ENCODE peak calls at places on chromosomes 5 and 9, in eight cellular contexts. G is NCI-H2029; P is HFF-Myc; X is activated CD4-positive, alpha-beta T cell treated with anti-CD3 and anti-CD28 coated beads, Interleukin-2, amount 50 U/mL, for 1 hour; E is CD8-positive, alpha-beta memory T cell; A is cardiac muscle cell; H is activated effector memory CD4-positive, alpha-beta T cell treated with Interleukin-2 at 50 U/mL for 16 hours; D is CD4-positive, alpha-beta memory T cell. W is an unnamed sample.

GRCh38 chr5:124748687-124749594 is 2.5 kb upstream of the ZNF608 start:
- DNase-seq in G (peak), P (peak), X (no peak), E (no peak), A (peak), H (no peak), D (no peak), W (no peak)

GRCh38 chr9:2691626-2692025 is 25.7 kb upstream of the KCNV2 start:
- DNase-seq in G (no peak), P (no peak), X (no peak), E (no peak), A (no peak), H (no peak), D (no peak), W (no peak)

GRCh38 chr5:126947146-126948010 is 83.0 kb downstream of the MARCHF3 start:
- DNase-seq in G (no peak), P (no peak), X (no peak), E (no peak), A (no peak), H (no peak), D (no peak), W (no peak)

GRCh38 chr9:133819923-133820322 is 81.8 kb upstream of the SARDH start:
- DNase-seq in G (no peak), P (no peak), X (no peak), E (no peak), A (no peak), H (no peak), D (no peak), W (no peak)

GRCh38 chr5:41924526-41924871 is 582 bp upstream of the FBXO4 start:
- DNase-seq in G (no peak), P (no peak), X (no peak), E (no peak), A (no peak), H (no peak), D (no peak), W (no peak)

GRCh38 chr5:108925073-108925472 is 177.4 kb downstream of the FER start:
- DNase-seq in G (no peak), P (no peak), X (no peak), E (no peak), A (no peak), H (no peak), D (no peak), W (no peak)

GRCh38 chr5:28473531-28474107 is 1435.2 kb upstream of the CDH9 start:
- DNase-seq in G (peak), P (no peak), X (no peak), E (no peak), A (peak), H (no peak), D (no peak), W (no peak)

GRCh38 chr5:155905359-155905758 is 421.6 kb upstream of the SGCD start:
- DNase-seq in G (no peak), P (no peak), X (no peak), E (no peak), A (no peak), H (no peak), D (no peak), W (no peak)

GRCh38 chr9:128081052-128081451 is 13.0 kb downstream of the SLC25A25 start:
- DNase-seq in G (no peak), P (peak), X (no peak), E (no peak), A (no peak), H (no peak), D (no peak), W (no peak)

GRCh38 chr9:110180713-110181434 is 27.1 kb downstream of the C9orf152 start:
- DNase-seq in G (peak), P (peak), X (no peak), E (no peak), A (no peak), H (no peak), D (no peak), W (no peak)

GRCh38 chr5:10464173-10464572 is 22.5 kb downstream of the ROPN1L start:
- DNase-seq in G (no peak), P (no peak), X (no peak), E (no peak), A (no peak), H (no peak), D (no peak), W (no peak)

GRCh38 chr9:35645736-35646582 is 4.8 kb downstream of the SIT1 start:
- DNase-seq in G (no peak), P (no peak), X (no peak), E (no peak), A (peak), H (no peak), D (no peak), W (peak)

GRCh38 chr5:69498384-69498783 is 5.8 kb downstream of the OCLN start:
- DNase-seq in G (no peak), P (no peak), X (no peak), E (no peak), A (no peak), H (no peak), D (no peak), W (no peak)

GRCh38 chr9:122336836-122337560 is 33.8 kb upstream of the PTGS1 start:
- DNase-seq in G (no peak), P (no peak), X (no peak), E (no peak), A (no peak), H (no peak), D (no peak), W (no peak)

GRCh38 chr5:151562019-151562707 is 29.0 kb downstream of the FAT2 start:
- DNase-seq in G (no peak), P (no peak), X (no peak), E (no peak), A (no peak), H (no peak), D (no peak), W (no peak)

W was measured in T-helper 9 cell.